ENCODE peak calls at places on chromosomes 13 and 19, in seven cellular contexts. K is thyroid gland, B is IMR-90, H is transverse colon, Z is adrenal gland, X is heart left ventricle, D is ovary. G is an unnamed sample.

GRCh38 chr19:2775556-2776430 is 7.3 kb downstream of the SGTA start:
- DNase-seq in K (peak), B (peak), H (peak), Z (peak), X (peak), D (no peak), G (peak)

GRCh38 chr19:49333426-49334288 is 1.5 kb upstream of the CD37 start:
- DNase-seq in K (no peak), B (peak), H (peak), Z (no peak), X (peak), D (no peak), G (no peak)

GRCh38 chr13:110055089-110055488 is 251.9 kb downstream of the COL4A1 start:
- DNase-seq in K (no peak), B (peak), H (no peak), Z (no peak), X (no peak), D (no peak), G (no peak)

GRCh38 chr19:44903602-44904425 is 1.8 kb upstream of the APOE start:
- DNase-seq in K (peak), B (peak), H (peak), Z (peak), X (peak), D (peak), G (peak)

GRCh38 chr13:49667773-49668172 is 23.5 kb downstream of the EBPL start:
- DNase-seq in K (no peak), B (peak), H (no peak), Z (peak), X (no peak), D (no peak), G (no peak)

GRCh38 chr19:19459099-19459498 is 53.6 kb downstream of the GATAD2A start:
- DNase-seq in K (no peak), B (peak), H (no peak), Z (no peak), X (no peak), D (no peak), G (no peak)

GRCh38 chr19:4277051-4277700 is 1.9 kb upstream of the SHD start:
- DNase-seq in K (no peak), B (no peak), H (no peak), Z (no peak), X (no peak), D (no peak), G (no peak)

GRCh38 chr13:23505007-23505406 is 65.2 kb upstream of the TNFRSF19 start:
- DNase-seq in K (no peak), B (peak), H (no peak), Z (no peak), X (peak), D (no peak), G (no peak)

GRCh38 chr19:45767881-45768643 is 990 bp downstream of the SIX5 start:
- DNase-seq in K (peak), B (peak), H (peak), Z (peak), X (peak), D (peak), G (peak)

GRCh38 chr19:31110331-31110730 is 238.9 kb downstream of the TSHZ3 start:
- DNase-seq in K (peak), B (peak), H (no peak), Z (no peak), X (no peak), D (no peak), G (no peak)

GRCh38 chr13:57877596-57877995 is 246.1 kb downstream of the PCDH17 start:
- DNase-seq in K (no peak), B (no peak), H (no peak), Z (no peak), X (no peak), D (no peak), G (no peak)

GRCh38 chr13:36685912-36686311 is 12.1 kb downstream of the SERTM1 start:
- DNase-seq in K (no peak), B (peak), H (no peak), Z (no peak), X (no peak), D (no peak), G (no peak)

GRCh38 chr13:40390290-40391008 is 276.0 kb downstream of the FOXO1 start:
- DNase-seq in K (no peak), B (no peak), H (no peak), Z (no peak), X (no peak), D (no peak), G (no peak)

GRCh38 chr19:6723108-6723618 is 2.7 kb upstream of the C3 start:
- DNase-seq in K (peak), B (peak), H (no peak), Z (peak), X (no peak), D (peak), G (peak)

GRCh38 chr13:28408235-28408848 is 86.6 kb downstream of the FLT1 start:
- DNase-seq in K (no peak), B (no peak), H (no peak), Z (peak), X (peak), D (no peak), G (peak)

GRCh38 chr13:113839536-113840204 is 24.2 kb downstream of the GAS6 start:
- DNase-seq in K (peak), B (no peak), H (peak), Z (no peak), X (no peak), D (peak), G (peak)

GRCh38 chr13:35851238-35851814 is 279.9 kb downstream of the DCLK1 start:
- DNase-seq in K (no peak), B (no peak), H (no peak), Z (no peak), X (no peak), D (no peak), G (no peak)

GRCh38 chr13:30153871-30154426 is 153.4 kb downstream of the KATNAL1 start:
- DNase-seq in K (peak), B (peak), H (no peak), Z (no peak), X (no peak), D (no peak), G (peak)

GRCh38 chr13:101784313-101784712 is 331.8 kb downstream of the ITGBL1 start:
- DNase-seq in K (no peak), B (no peak), H (no peak), Z (no peak), X (no peak), D (no peak), G (no peak)

GRCh38 chr19:14517446-14517839 is 754 bp downstream of the DNAJB1 start:
- DNase-seq in K (no peak), B (peak), H (peak), Z (peak), X (no peak), D (no peak), G (no peak)

GRCh38 chr13:22103628-22104027 is 432.8 kb downstream of the FGF9 start:
- DNase-seq in K (no peak), B (peak), H (no peak), Z (no peak), X (no peak), D (no peak), G (no peak)

GRCh38 chr19:12749938-12750521 is 1.6 kb upstream of the BEST2 start:
- DNase-seq in K (no peak), B (peak), H (peak), Z (no peak), X (no peak), D (no peak), G (no peak)

GRCh38 chr13:48492123-48493075 is 40.5 kb downstream of the RCBTB2 start:
- DNase-seq in K (peak), B (peak), H (peak), Z (peak), X (peak), D (peak), G (peak)

GRCh38 chr19:34793562-34793961 is 20.5 kb upstream of the ZNF599 start:
- DNase-seq in K (no peak), B (no peak), H (no peak), Z (no peak), X (no peak), D (no peak), G (no peak)

GRCh38 chr19:43809762-43810696 is 7.8 kb upstream of the LYPD5 start:
- DNase-seq in K (no peak), B (peak), H (no peak), Z (no peak), X (no peak), D (no peak), G (no peak)

GRCh38 chr19:28577666-28578065 is 635.3 kb downstream of the UQCRFS1 start:
- DNase-seq in K (no peak), B (no peak), H (no peak), Z (no peak), X (no peak), D (no peak), G (no peak)

GRCh38 chr19:18809149-18809978 is 18.3 kb upstream of the COMP start:
- DNase-seq in K (peak), B (peak), H (peak), Z (peak), X (no peak), D (no peak), G (peak)

GRCh38 chr13:94950303-94950702 is 238.0 kb upstream of the SOX21 start:
- DNase-seq in K (no peak), B (no peak), H (no peak), Z (no peak), X (no peak), D (no peak), G (no peak)

GRCh38 chr13:94947965-94948371 is 235.6 kb upstream of the SOX21 start:
- DNase-seq in K (no peak), B (no peak), H (no peak), Z (no peak), X (no peak), D (no peak), G (no peak)

GRCh38 chr13:94956407-94957110 is 244.2 kb upstream of the SOX21 start:
- DNase-seq in K (no peak), B (no peak), H (no peak), Z (no peak), X (no peak), D (no peak), G (no peak)

GRCh38 chr13:94947392-94947791 is 235.0 kb upstream of the SOX21 start:
- DNase-seq in K (no peak), B (no peak), H (no peak), Z (no peak), X (no peak), D (no peak), G (no peak)

GRCh38 chr13:94952787-94953186 is 240.4 kb upstream of the SOX21 start:
- DNase-seq in K (no peak), B (no peak), H (no peak), Z (no peak), X (no peak), D (no peak), G (no peak)
- H3K4me3 ChIP-seq in K (no peak), B (no peak), H (no peak), Z (no peak), X (no peak), D (no peak), G (no peak)

GRCh38 chr19:17321655-17322489 is 12.5 kb downstream of the DDA1 start:
- DNase-seq in K (no peak), B (no peak), H (no peak), Z (no peak), X (no peak), D (no peak), G (no peak)
- TF ChIP-seq POLR2A in K (no peak), B (no peak), H (no peak), Z (no peak), X (no peak), D (no peak), G (no peak)

GRCh38 chr13:46079770-46080169 is 25.1 kb downstream of the CPB2 start:
- DNase-seq in K (no peak), B (no peak), H (no peak), Z (no peak), X (no peak), D (no peak), G (no peak)
- H3K4me3 ChIP-seq in K (no peak), B (no peak), H (no peak), Z (no peak), X (no peak), D (no peak), G (no peak)

GRCh38 chr19:40216013-40216776 is 2.0 kb downstream of the TTC9B start:
- DNase-seq in K (no peak), B (no peak), H (no peak), Z (no peak), X (no peak), D (no peak), G (no peak)

GRCh38 chr19:40214936-40215335 is 3.2 kb downstream of the TTC9B start:
- DNase-seq in K (no peak), B (no peak), H (no peak), Z (no peak), X (no peak), D (no peak), G (no peak)

GRCh38 chr19:40217921-40218890 is at the start of gene TTC9B:
- DNase-seq in K (no peak), B (no peak), H (no peak), Z (no peak), X (no peak), D (no peak), G (peak)

GRCh38 chr19:40217027-40217810 is 965 bp downstream of the TTC9B start:
- DNase-seq in K (peak), B (no peak), H (peak), Z (no peak), X (no peak), D (no peak), G (peak)

DNA sequence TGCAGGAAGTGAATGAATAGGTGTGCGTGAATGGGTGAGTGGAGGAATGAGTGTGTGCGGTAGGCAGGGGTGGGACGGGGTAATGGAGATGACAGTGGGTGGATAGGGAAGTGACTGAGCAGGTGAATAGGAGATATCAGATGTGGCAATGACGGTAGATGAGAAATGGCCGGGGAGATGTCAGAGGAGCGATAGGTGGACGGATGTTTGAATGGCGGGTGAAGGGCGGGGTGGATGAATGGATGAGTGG is 1.5 kb downstream of the TTC9B start:
- DNase-seq in K (no peak), B (no peak), H (no peak), Z (no peak), X (no peak), D (no peak), G (no peak)
- TF ChIP-seq POLR2A in K (no peak), B (no peak), H (no peak), Z (no peak), X (no peak), D (no peak), G (no peak)

GRCh38 chr19:57653689-57654088 is 15.0 kb upstream of the ZSCAN4 start:
- DNase-seq in K (no peak), B (no peak), H (no peak), Z (no peak), X (no peak), D (no peak), G (no peak)
- H3K4me3 ChIP-seq in K (no peak), B (no peak), H (no peak), Z (no peak), X (no peak), D (no peak), G (no peak)

GRCh38 chr19:48169585-48169973 is 565 bp downstream of the LIG1 start:
- DNase-seq in K (peak), B (peak), H (peak), Z (peak), X (peak), D (peak), G (peak)
- TF ChIP-seq POLR2A in K (no peak), B (no peak), H (no peak), Z (no peak), X (no peak), D (no peak), G (no peak)

DNA sequence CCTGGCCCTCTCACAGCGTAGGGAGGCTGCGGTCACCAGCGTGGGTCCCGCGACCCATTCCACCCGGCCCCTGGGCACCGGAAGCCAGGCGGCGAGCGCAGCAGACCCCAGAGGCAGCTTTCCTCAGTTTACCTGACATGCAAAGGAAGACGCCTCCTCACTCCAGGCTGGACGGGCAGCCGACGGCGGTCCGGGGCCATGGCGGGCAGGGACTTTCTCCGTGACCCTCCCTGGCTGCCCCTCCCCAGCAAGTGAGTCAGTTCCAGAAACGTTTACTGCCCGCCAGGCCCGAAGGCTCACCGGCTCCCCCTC is 5.5 kb downstream of the SBNO2 start:
- DNase-seq in K (no peak), B (no peak), H (no peak), Z (no peak), X (no peak), D (no peak), G (no peak)
- H3K4me3 ChIP-seq in K (no peak), B (peak), H (peak), Z (peak), X (no peak), D (peak), G (peak)

G was measured in testis.